ENCODE peak calls at places on chromosome 9, in ten cellular contexts. One of them, this sample, is unnamed. For H3K36me3, the result is how much of the 10 kb centered on the place peaks cover.

GRCh38 chr9:111857555-111858211 is 38.9 kb upstream of the UGCG start:
- DNase-seq in uterus: no peak
- DNase-seq in Panc1: no peak
- DNase-seq in adipocyte: peak
- DNase-seq in SJSA1: no peak
- DNase-seq in left ventricle myocardium inferior: no peak
- DNase-seq in astrocyte: no peak
- DNase-seq in right lobe of liver: no peak
- DNase-seq in hepatocyte: peak
- DNase-seq in lower lobe of right lung: no peak
- DNase-seq in this sample: peak

GRCh38 chr9:106479679-106480078 is 383.3 kb upstream of the ZNF462 start:
- DNase-seq in uterus: no peak
- DNase-seq in Panc1: no peak
- DNase-seq in adipocyte: no peak
- DNase-seq in SJSA1: no peak
- DNase-seq in left ventricle myocardium inferior: no peak
- DNase-seq in astrocyte: peak
- DNase-seq in right lobe of liver: no peak
- DNase-seq in hepatocyte: no peak
- DNase-seq in lower lobe of right lung: no peak
- DNase-seq in this sample: no peak

GRCh38 chr9:71544464-71544863 is 223.8 kb downstream of the CEMIP2 start:
- DNase-seq in uterus: no peak
- DNase-seq in Panc1: no peak
- DNase-seq in adipocyte: no peak
- DNase-seq in SJSA1: no peak
- DNase-seq in left ventricle myocardium inferior: no peak
- DNase-seq in astrocyte: no peak
- DNase-seq in right lobe of liver: no peak
- DNase-seq in hepatocyte: no peak
- DNase-seq in lower lobe of right lung: no peak
- DNase-seq in this sample: no peak

GRCh38 chr9:95167998-95168397 is 149.5 kb downstream of the FANCC start:
- DNase-seq in uterus: peak
- DNase-seq in Panc1: peak
- DNase-seq in adipocyte: peak
- DNase-seq in SJSA1: peak
- DNase-seq in left ventricle myocardium inferior: no peak
- DNase-seq in astrocyte: peak
- DNase-seq in right lobe of liver: no peak
- DNase-seq in hepatocyte: peak
- DNase-seq in lower lobe of right lung: no peak
- DNase-seq in this sample: no peak

GRCh38 chr9:69463497-69464068 is 138.6 kb downstream of the ENTREP1 start:
- DNase-seq in uterus: no peak
- DNase-seq in Panc1: no peak
- DNase-seq in adipocyte: no peak
- DNase-seq in SJSA1: no peak
- DNase-seq in left ventricle myocardium inferior: no peak
- DNase-seq in astrocyte: no peak
- DNase-seq in right lobe of liver: no peak
- DNase-seq in hepatocyte: no peak
- DNase-seq in lower lobe of right lung: no peak
- DNase-seq in this sample: no peak

GRCh38 chr9:116767219-116767618 is 80.1 kb downstream of the TRIM32 start:
- DNase-seq in uterus: no peak
- DNase-seq in Panc1: no peak
- DNase-seq in adipocyte: no peak
- DNase-seq in SJSA1: no peak
- DNase-seq in left ventricle myocardium inferior: no peak
- DNase-seq in astrocyte: no peak
- DNase-seq in right lobe of liver: no peak
- DNase-seq in hepatocyte: no peak
- DNase-seq in lower lobe of right lung: no peak
- DNase-seq in this sample: no peak

GRCh38 chr9:24765025-24765756 is 219.5 kb upstream of the IZUMO3 start:
- DNase-seq in uterus: no peak
- DNase-seq in Panc1: no peak
- DNase-seq in adipocyte: no peak
- DNase-seq in SJSA1: no peak
- DNase-seq in left ventricle myocardium inferior: no peak
- DNase-seq in astrocyte: no peak
- DNase-seq in right lobe of liver: no peak
- DNase-seq in hepatocyte: no peak
- DNase-seq in lower lobe of right lung: no peak
- DNase-seq in this sample: no peak

GRCh38 chr9:29332789-29333188 is 1759.5 kb upstream of the C9orf72 start:
- DNase-seq in uterus: no peak
- DNase-seq in Panc1: no peak
- DNase-seq in adipocyte: peak
- DNase-seq in SJSA1: no peak
- DNase-seq in left ventricle myocardium inferior: no peak
- DNase-seq in astrocyte: peak
- DNase-seq in right lobe of liver: no peak
- DNase-seq in hepatocyte: no peak
- DNase-seq in lower lobe of right lung: no peak
- DNase-seq in this sample: no peak

GRCh38 chr9:122144006-122144405 is 15.6 kb downstream of the NDUFA8 start:
- DNase-seq in uterus: no peak
- DNase-seq in Panc1: no peak
- DNase-seq in adipocyte: no peak
- DNase-seq in SJSA1: no peak
- DNase-seq in left ventricle myocardium inferior: no peak
- DNase-seq in astrocyte: no peak
- DNase-seq in right lobe of liver: no peak
- DNase-seq in hepatocyte: no peak
- DNase-seq in lower lobe of right lung: no peak
- DNase-seq in this sample: no peak

GRCh38 chr9:122145462-122145861 is 14.1 kb downstream of the NDUFA8 start:
- DNase-seq in uterus: no peak
- DNase-seq in Panc1: no peak
- DNase-seq in adipocyte: no peak
- DNase-seq in SJSA1: no peak
- DNase-seq in left ventricle myocardium inferior: no peak
- DNase-seq in astrocyte: no peak
- DNase-seq in right lobe of liver: no peak
- DNase-seq in hepatocyte: no peak
- DNase-seq in lower lobe of right lung: no peak
- DNase-seq in this sample: no peak

GRCh38 chr9:122141671-122142070 is 17.9 kb downstream of the NDUFA8 start:
- DNase-seq in uterus: no peak
- DNase-seq in Panc1: no peak
- DNase-seq in adipocyte: no peak
- DNase-seq in SJSA1: no peak
- DNase-seq in left ventricle myocardium inferior: no peak
- DNase-seq in astrocyte: no peak
- DNase-seq in right lobe of liver: no peak
- DNase-seq in hepatocyte: no peak
- DNase-seq in lower lobe of right lung: no peak
- DNase-seq in this sample: no peak

GRCh38 chr9:122143296-122143695 is 16.3 kb downstream of the NDUFA8 start:
- DNase-seq in uterus: no peak
- DNase-seq in Panc1: no peak
- DNase-seq in adipocyte: no peak
- DNase-seq in SJSA1: no peak
- DNase-seq in left ventricle myocardium inferior: no peak
- DNase-seq in astrocyte: no peak
- DNase-seq in right lobe of liver: no peak
- DNase-seq in hepatocyte: no peak
- DNase-seq in lower lobe of right lung: no peak
- DNase-seq in this sample: no peak

DNA sequence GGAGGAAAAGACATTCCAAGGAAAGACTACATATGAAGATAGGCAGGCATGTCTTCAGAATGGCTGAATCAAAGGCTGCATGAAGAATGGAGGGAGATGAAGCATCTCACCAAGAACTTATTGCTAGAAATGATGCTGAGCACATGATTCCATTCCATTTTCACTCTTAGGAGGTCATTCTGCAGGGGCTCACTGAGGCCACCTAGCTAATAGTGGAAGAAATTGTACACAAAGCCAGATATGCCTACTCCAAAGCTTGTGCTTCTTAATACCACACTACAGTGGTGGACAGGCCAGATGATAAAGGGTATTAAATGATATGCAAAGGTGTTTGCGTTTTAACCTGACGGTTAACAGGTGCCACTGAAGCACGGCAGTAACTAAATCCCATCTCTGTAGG is 14.7 kb downstream of the NDUFA8 start:
- DNase-seq in uterus: no peak
- DNase-seq in Panc1: no peak
- DNase-seq in adipocyte: no peak
- DNase-seq in SJSA1: no peak
- DNase-seq in left ventricle myocardium inferior: no peak
- DNase-seq in astrocyte: no peak
- DNase-seq in right lobe of liver: no peak
- DNase-seq in hepatocyte: no peak
- DNase-seq in lower lobe of right lung: no peak
- DNase-seq in this sample: no peak
- H3K36me3 ChIP-seq in uterus: under half
- H3K36me3 ChIP-seq in Panc1: under half
- H3K36me3 ChIP-seq in adipocyte: half or more
- H3K36me3 ChIP-seq in SJSA1: under half
- H3K36me3 ChIP-seq in left ventricle myocardium inferior: half or more
- H3K36me3 ChIP-seq in astrocyte: under half
- H3K36me3 ChIP-seq in right lobe of liver: under half
- H3K36me3 ChIP-seq in hepatocyte: under half
- H3K36me3 ChIP-seq in lower lobe of right lung: half or more
- H3K36me3 ChIP-seq in this sample: half or more

DNA sequence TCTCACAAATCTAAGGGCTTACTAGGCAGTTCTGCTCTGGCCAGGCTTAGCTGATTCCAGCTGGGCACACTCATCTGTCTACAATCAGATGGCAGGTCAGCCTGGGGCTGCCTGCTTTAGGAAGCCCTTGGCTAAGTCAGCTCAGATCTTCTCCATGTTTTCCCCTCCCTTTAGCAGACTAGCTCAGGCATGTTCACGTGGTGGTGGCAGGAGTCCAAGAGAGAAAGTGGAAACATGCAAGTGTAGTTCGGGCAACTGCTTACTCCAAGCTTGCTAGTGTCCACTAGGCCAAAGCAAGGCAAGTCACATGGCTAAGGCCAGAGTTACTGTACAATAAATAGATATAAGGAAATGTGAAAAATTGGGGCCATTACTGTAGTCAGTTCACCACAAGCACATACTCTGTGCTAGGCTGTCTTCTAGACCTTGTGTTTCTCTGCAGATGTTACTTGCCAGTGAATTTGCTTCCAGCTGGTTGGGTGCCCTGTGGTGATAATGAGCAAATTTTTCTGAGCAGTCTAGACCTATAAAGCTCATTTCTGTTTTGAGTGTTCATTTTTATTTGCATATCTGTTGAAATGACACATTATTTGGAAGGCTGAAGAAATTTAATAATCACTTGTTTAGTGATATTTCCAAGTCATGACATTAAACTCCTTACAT is 38.3 kb downstream of the RECK start:
- DNase-seq in uterus: peak
- DNase-seq in Panc1: no peak
- DNase-seq in adipocyte: peak
- DNase-seq in SJSA1: no peak
- DNase-seq in left ventricle myocardium inferior: peak
- DNase-seq in astrocyte: peak
- DNase-seq in right lobe of liver: peak
- DNase-seq in hepatocyte: peak
- DNase-seq in lower lobe of right lung: peak
- DNase-seq in this sample: peak
- H3K36me3 ChIP-seq in uterus: under half
- H3K36me3 ChIP-seq in Panc1: under half
- H3K36me3 ChIP-seq in adipocyte: half or more
- H3K36me3 ChIP-seq in SJSA1: under half
- H3K36me3 ChIP-seq in left ventricle myocardium inferior: under half
- H3K36me3 ChIP-seq in astrocyte: under half
- H3K36me3 ChIP-seq in right lobe of liver: under half
- H3K36me3 ChIP-seq in hepatocyte: under half
- H3K36me3 ChIP-seq in lower lobe of right lung: under half
- H3K36me3 ChIP-seq in this sample: under half

GRCh38 chr9:6433405-6433804 is 20.4 kb downstream of the UHRF2 start:
- DNase-seq in uterus: no peak
- DNase-seq in Panc1: no peak
- DNase-seq in adipocyte: no peak
- DNase-seq in SJSA1: no peak
- DNase-seq in left ventricle myocardium inferior: no peak
- DNase-seq in astrocyte: peak
- DNase-seq in right lobe of liver: no peak
- DNase-seq in hepatocyte: no peak
- DNase-seq in lower lobe of right lung: no peak
- DNase-seq in this sample: no peak
- H3K36me3 ChIP-seq in uterus: under half
- H3K36me3 ChIP-seq in Panc1: under half
- H3K36me3 ChIP-seq in adipocyte: under half
- H3K36me3 ChIP-seq in SJSA1: under half
- H3K36me3 ChIP-seq in left ventricle myocardium inferior: under half
- H3K36me3 ChIP-seq in astrocyte: under half
- H3K36me3 ChIP-seq in right lobe of liver: under half
- H3K36me3 ChIP-seq in hepatocyte: under half
- H3K36me3 ChIP-seq in lower lobe of right lung: under half
- H3K36me3 ChIP-seq in this sample: half or more

GRCh38 chr9:96491880-96492525 is 42.0 kb downstream of the HABP4 start:
- DNase-seq in uterus: no peak
- DNase-seq in Panc1: no peak
- DNase-seq in adipocyte: no peak
- DNase-seq in SJSA1: no peak
- DNase-seq in left ventricle myocardium inferior: no peak
- DNase-seq in astrocyte: no peak
- DNase-seq in right lobe of liver: peak
- DNase-seq in hepatocyte: no peak
- DNase-seq in lower lobe of right lung: no peak
- DNase-seq in this sample: no peak

GRCh38 chr9:96490534-96491078 is 40.6 kb downstream of the HABP4 start:
- DNase-seq in uterus: no peak
- DNase-seq in Panc1: no peak
- DNase-seq in adipocyte: no peak
- DNase-seq in SJSA1: no peak
- DNase-seq in left ventricle myocardium inferior: no peak
- DNase-seq in astrocyte: no peak
- DNase-seq in right lobe of liver: no peak
- DNase-seq in hepatocyte: no peak
- DNase-seq in lower lobe of right lung: no peak
- DNase-seq in this sample: no peak

GRCh38 chr9:96487949-96488348 is 38.0 kb downstream of the HABP4 start:
- DNase-seq in uterus: no peak
- DNase-seq in Panc1: no peak
- DNase-seq in adipocyte: no peak
- DNase-seq in SJSA1: no peak
- DNase-seq in left ventricle myocardium inferior: peak
- DNase-seq in astrocyte: no peak
- DNase-seq in right lobe of liver: peak
- DNase-seq in hepatocyte: no peak
- DNase-seq in lower lobe of right lung: no peak
- DNase-seq in this sample: no peak

GRCh38 chr9:96491079-96491879 is 41.3 kb downstream of the HABP4 start:
- DNase-seq in uterus: no peak
- DNase-seq in Panc1: no peak
- DNase-seq in adipocyte: no peak
- DNase-seq in SJSA1: no peak
- DNase-seq in left ventricle myocardium inferior: no peak
- DNase-seq in astrocyte: peak
- DNase-seq in right lobe of liver: no peak
- DNase-seq in hepatocyte: no peak
- DNase-seq in lower lobe of right lung: no peak
- DNase-seq in this sample: no peak

DNA sequence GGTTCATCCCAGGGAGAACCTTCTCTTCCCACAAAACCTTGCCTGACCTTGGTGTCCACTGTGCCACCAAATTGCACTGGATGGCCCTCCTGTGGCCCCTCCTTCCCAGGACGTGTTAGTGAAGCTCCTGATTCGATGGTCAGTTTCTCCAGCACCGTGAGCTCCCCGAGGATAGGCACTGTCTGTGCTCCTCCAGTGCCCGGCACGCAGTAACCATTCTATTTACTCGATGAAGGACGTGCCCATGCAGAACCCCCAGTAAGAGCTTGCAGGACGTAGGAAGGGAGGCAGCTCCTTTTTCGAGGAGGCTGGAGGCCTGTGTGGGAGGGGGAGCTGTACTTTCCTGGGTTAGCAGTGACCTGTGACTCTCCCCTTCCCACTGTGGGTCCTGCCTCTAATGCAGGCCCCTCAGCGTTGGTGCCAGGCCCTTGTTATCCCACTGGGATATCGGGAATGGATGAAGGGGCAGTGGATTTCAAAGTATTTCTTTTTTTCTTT is 39.6 kb downstream of the HABP4 start:
- DNase-seq in uterus: no peak
- DNase-seq in Panc1: no peak
- DNase-seq in adipocyte: no peak
- DNase-seq in SJSA1: no peak
- DNase-seq in left ventricle myocardium inferior: no peak
- DNase-seq in astrocyte: no peak
- DNase-seq in right lobe of liver: no peak
- DNase-seq in hepatocyte: no peak
- DNase-seq in lower lobe of right lung: no peak
- DNase-seq in this sample: no peak
- H3K36me3 ChIP-seq in uterus: under half
- H3K36me3 ChIP-seq in Panc1: under half
- H3K36me3 ChIP-seq in adipocyte: half or more
- H3K36me3 ChIP-seq in SJSA1: half or more
- H3K36me3 ChIP-seq in left ventricle myocardium inferior: under half
- H3K36me3 ChIP-seq in astrocyte: under half
- H3K36me3 ChIP-seq in right lobe of liver: under half
- H3K36me3 ChIP-seq in hepatocyte: under half
- H3K36me3 ChIP-seq in lower lobe of right lung: half or more
- H3K36me3 ChIP-seq in this sample: under half

This sample was measured in RWPE2.